ENCODE peak calls at places on chromosomes 6 and 20, in four cellular contexts. I is H1, C is thyroid gland, G is brain microvascular endothelial cell. H is an unnamed sample.

GRCh38 chr20:21053002-21053762 is 53.0 kb downstream of the LINC00237 start:
- DNase-seq in I (peak; percentile 53), C (no peak), G (no peak), H (no peak)

GRCh38 chr6:40299666-40300065 is 287.5 kb downstream of the LRFN2 start:
- DNase-seq in C (no peak), G (no peak), I (no peak), H (no peak)

GRCh38 chr6:159981171-159981571 is 12.3 kb downstream of the IGF2R start:
- DNase-seq in C (no peak), I (no peak), G (no peak), H (no peak)

GRCh38 chr20:41690702-41691101 is 72.5 kb upstream of the CHD6 start:
- DNase-seq in G (no peak), C (no peak), I (no peak), H (no peak)

GRCh38 chr20:4441871-4442270 is 279.8 kb upstream of the PRND start:
- DNase-seq in C (no peak), I (no peak), G (no peak), H (no peak)

GRCh38 chr20:38579219-38579618 is 1.8 kb upstream of the ADIG start:
- DNase-seq in G (peak; percentile 13), I (no peak), C (peak; percentile 96), H (no peak)

GRCh38 chr6:34074064-34074739 is 71.7 kb downstream of the GRM4 start:
- DNase-seq in C (no peak), I (no peak), G (no peak), H (no peak)

GRCh38 chr6:165767228-165767627 is 104.2 kb upstream of the PDE10A start:
- DNase-seq in C (no peak), I (no peak), G (peak; percentile 15), H (no peak)

GRCh38 chr6:31423550-31423949 is 20.2 kb downstream of the MICA start:
- DNase-seq in I (no peak), G (no peak), C (no peak), H (no peak)

GRCh38 chr20:53677447-53678314 is 84.0 kb upstream of the ZNF217 start:
- DNase-seq in G (no peak), C (peak; percentile 25), I (no peak), H (no peak)

GRCh38 chr20:1122388-1123315 is 4.2 kb downstream of the PSMF1 start:
- DNase-seq in G (peak; percentile 62), I (no peak), C (no peak), H (no peak)

GRCh38 chr6:29376003-29376402 is 912 bp upstream of the OR12D3 start:
- DNase-seq in I (no peak), G (peak; percentile 9), C (no peak), H (no peak)

GRCh38 chr6:81565071-81565470 is 187.4 kb downstream of the TENT5A start:
- DNase-seq in I (no peak), C (no peak), G (peak; percentile 17), H (no peak)

GRCh38 chr6:22295145-22295544 is 1.7 kb downstream of the PRL start:
- DNase-seq in G (no peak), I (no peak), C (no peak), H (no peak)

GRCh38 chr6:10154251-10154650 is 260.6 kb downstream of the TFAP2A start:
- DNase-seq in C (no peak), G (no peak), I (no peak), H (no peak)

GRCh38 chr6:151440930-151441329 is 11.0 kb downstream of the RMND1 start:
- DNase-seq in C (no peak), G (no peak), I (no peak), H (no peak)

GRCh38 chr20:59559024-59559817 is 45.1 kb upstream of the PHACTR3 start:
- DNase-seq in C (no peak), G (no peak), I (no peak), H (no peak)

GRCh38 chr6:83613378-83613777 is 95.5 kb downstream of the SNAP91 start:
- DNase-seq in I (no peak), C (no peak), G (no peak), H (no peak)

GRCh38 chr6:13733178-13733851 is 21.7 kb upstream of the RANBP9 start:
- DNase-seq in C (peak; percentile 66), G (peak; percentile 75), I (no peak), H (peak; percentile 41)

GRCh38 chr20:25485872-25486271 is 78.4 kb downstream of the GINS1 start:
- DNase-seq in G (no peak), I (no peak), C (no peak), H (no peak)

GRCh38 chr20:25483431-25484132 is 76.1 kb downstream of the GINS1 start:
- DNase-seq in G (no peak), C (no peak), I (no peak), H (no peak)

GRCh38 chr20:25484911-25485511 is 77.5 kb downstream of the GINS1 start:
- DNase-seq in C (no peak), I (no peak), G (peak; percentile 7), H (no peak)

GRCh38 chr20:25486377-25486776 is 78.9 kb downstream of the GINS1 start:
- DNase-seq in I (no peak), G (no peak), C (no peak), H (no peak)

GRCh38 chr20:25484224-25484846 is 76.9 kb downstream of the GINS1 start:
- DNase-seq in C (no peak), G (no peak), I (no peak), H (no peak)
- TF ChIP-seq CTCF in C (no peak), G (no peak), I (peak; percentile 40), H (no peak)

GRCh38 chr20:46494077-46494476 is 19.3 kb downstream of the ZNF334 start:
- DNase-seq in C (no peak), I (no peak), G (no peak), H (no peak)
- TF ChIP-seq CTCF in C (no peak), I (no peak), G (no peak), H (no peak)

GRCh38 chr6:95574811-95575210 is 2.5 kb upstream of the MANEA start:
- DNase-seq in I (no peak), C (no peak), G (no peak), H (no peak)
- TF ChIP-seq CTCF in I (no peak), C (no peak), G (no peak), H (no peak)

GRCh38 chr6:113732384-113732966 is 124.7 kb upstream of the MARCKS start:
- DNase-seq in I (peak; percentile 28), C (no peak), G (no peak), H (no peak)
- TF ChIP-seq CTCF in I (no peak), C (no peak), G (peak; percentile 52), H (no peak)

GRCh38 chr6:104771258-104771832 is 88.4 kb downstream of the HACE1 start:
- DNase-seq in C (no peak), G (no peak), I (no peak), H (no peak)
- TF ChIP-seq CTCF in C (peak; percentile 68), G (peak; percentile 20), I (no peak), H (no peak)

GRCh38 chr20:48295445-48295903 is 510.2 kb upstream of the SULF2 start:
- DNase-seq in I (no peak), C (peak; percentile 51), G (peak; percentile 88), H (no peak)
- TF ChIP-seq CTCF in I (no peak), C (peak; percentile 56), G (peak; percentile 62), H (no peak)